ENCODE peak calls at places on chromosome 5, in six cellular contexts. Y is K562, R is HCT116, S is GM12878, T is HepG2, D is H1. J is an unnamed sample.

GRCh38 chr5:68467791-68468190 is 252.2 kb downstream of the PIK3R1 start:
- DNase-seq in T (no peak), D (no peak), S (no peak), Y (no peak), R (no peak), J (no peak)

GRCh38 chr5:73625905-73626811 is at the start of gene ARHGEF28:
- DNase-seq in Y (no peak), S (no peak), T (peak; percentile 49), D (peak; percentile 72), R (no peak), J (peak; percentile 87)

GRCh38 chr5:67998709-67999251 is 216.8 kb upstream of the PIK3R1 start:
- DNase-seq in R (peak; percentile 64), T (no peak), Y (no peak), D (no peak), S (no peak), J (peak; percentile 36)

GRCh38 chr5:111337133-111337532 is 112.9 kb downstream of the CAMK4 start:
- DNase-seq in Y (no peak), R (no peak), D (no peak), T (no peak), S (peak; percentile 26), J (no peak)

GRCh38 chr5:116378007-116378831 is 196.4 kb downstream of the SEMA6A start:
- DNase-seq in S (no peak), Y (no peak), R (no peak), T (no peak), D (no peak), J (no peak)

GRCh38 chr5:167967494-167968180 is 323.8 kb upstream of the WWC1 start:
- DNase-seq in T (no peak), Y (no peak), R (no peak), D (no peak), S (no peak), J (no peak)

GRCh38 chr5:124289122-124289521 is 457.3 kb downstream of the ZNF608 start:
- DNase-seq in Y (no peak), R (no peak), S (no peak), D (no peak), T (no peak), J (no peak)

GRCh38 chr5:128566170-128566569 is 28.1 kb upstream of the FBN2 start:
- DNase-seq in S (no peak), T (no peak), D (no peak), Y (no peak), R (no peak), J (no peak)

GRCh38 chr5:127666043-127666716 is 17.3 kb downstream of the CTXN3 start:
- DNase-seq in R (no peak), D (no peak), S (no peak), T (no peak), Y (no peak), J (no peak)

GRCh38 chr5:96699186-96699820 is 37.1 kb downstream of the CAST start:
- DNase-seq in D (no peak), S (no peak), R (no peak), T (no peak), Y (peak; percentile 69), J (no peak)

GRCh38 chr5:173263566-173263965 is 28.6 kb upstream of the NKX2-5 start:
- DNase-seq in T (no peak), R (no peak), S (no peak), D (no peak), Y (no peak), J (no peak)

GRCh38 chr5:173256800-173257199 is 21.8 kb upstream of the NKX2-5 start:
- DNase-seq in R (no peak), S (no peak), Y (no peak), T (no peak), D (no peak), J (no peak)

GRCh38 chr5:173258466-173258865 is 23.5 kb upstream of the NKX2-5 start:
- DNase-seq in S (no peak), D (no peak), R (no peak), Y (no peak), T (no peak), J (no peak)
- TF ChIP-seq JUND in S (no peak), D (no peak), R (no peak), Y (no peak), T (no peak), J (no peak)

GRCh38 chr5:16521561-16522090 is 56.0 kb upstream of the ZNF622 start:
- DNase-seq in T (peak; percentile 41), R (no peak), S (no peak), Y (no peak), D (no peak), J (no peak)
- TF ChIP-seq JUND in T (no peak), R (no peak), S (no peak), Y (no peak), D (no peak), J (no peak)

GRCh38 chr5:53164478-53165165 is 55.1 kb upstream of the MOCS2 start:
- DNase-seq in R (no peak), T (peak; percentile 23), S (no peak), D (no peak), Y (no peak), J (no peak)

GRCh38 chr5:53169933-53170332 is 60.4 kb upstream of the MOCS2 start:
- DNase-seq in S (no peak), T (no peak), Y (no peak), D (no peak), R (no peak), J (no peak)

GRCh38 chr5:53166101-53166500 is 56.5 kb upstream of the MOCS2 start:
- DNase-seq in D (no peak), S (no peak), R (no peak), Y (no peak), T (no peak), J (no peak)

GRCh38 chr5:53170748-53171349 is 61.3 kb upstream of the MOCS2 start:
- DNase-seq in R (peak; percentile 32), S (no peak), D (no peak), T (peak; percentile 23), Y (peak; percentile 24), J (peak; percentile 67)

DNA sequence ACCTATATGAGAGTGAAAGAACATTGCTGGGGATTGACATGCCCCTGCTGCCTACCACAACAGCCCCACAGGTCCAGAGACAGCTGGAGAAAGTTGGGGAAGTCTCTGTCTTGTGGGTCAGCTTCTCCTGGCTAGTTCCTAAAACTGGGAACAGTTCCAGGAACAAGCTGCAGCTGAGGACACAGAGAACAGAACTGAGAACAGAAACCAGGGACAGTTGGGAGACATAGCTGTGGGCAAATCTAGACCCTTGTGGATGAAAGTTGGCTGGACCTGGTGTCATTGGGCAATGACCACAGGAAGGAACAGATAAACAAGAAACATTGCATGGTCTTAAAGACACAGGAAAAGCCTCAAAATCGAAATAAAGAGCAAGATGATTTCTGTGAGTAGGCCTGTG is 58.3 kb upstream of the MOCS2 start:
- DNase-seq in T (no peak), Y (no peak), S (no peak), D (no peak), R (no peak), J (no peak)
- TF ChIP-seq JUND in T (no peak), Y (no peak), S (no peak), D (no peak), R (no peak), J (no peak)

GRCh38 chr5:14357441-14357840 is 214.3 kb downstream of the TRIO start:
- DNase-seq in Y (no peak), S (no peak), D (peak; percentile 52), R (no peak), T (no peak), J (no peak)

GRCh38 chr5:14357861-14358260 is 214.7 kb downstream of the TRIO start:
- DNase-seq in D (peak; percentile 75), S (no peak), T (no peak), Y (no peak), R (no peak), J (no peak)

GRCh38 chr5:14356305-14356704 is 213.2 kb downstream of the TRIO start:
- DNase-seq in D (no peak), R (no peak), T (no peak), Y (no peak), S (no peak), J (no peak)

GRCh38 chr5:14359069-14360043 is 216.2 kb downstream of the TRIO start:
- DNase-seq in R (no peak), Y (no peak), S (no peak), T (no peak), D (no peak), J (no peak)

GRCh38 chr5:14358536-14358935 is 215.4 kb downstream of the TRIO start:
- DNase-seq in D (no peak), S (no peak), Y (no peak), R (no peak), T (no peak), J (no peak)
- TF ChIP-seq JUND in D (no peak), S (no peak), Y (no peak), R (no peak), T (no peak), J (no peak)

GRCh38 chr5:135473956-135474670 is 22.0 kb upstream of the TIFAB start:
- DNase-seq in R (no peak), S (no peak), D (no peak), Y (no peak), T (no peak), J (no peak)

GRCh38 chr5:135481387-135481786 is 29.2 kb upstream of the TIFAB start:
- DNase-seq in Y (peak; percentile 54), R (no peak), D (no peak), S (no peak), T (no peak), J (no peak)

GRCh38 chr5:135478938-135479337 is 26.8 kb upstream of the TIFAB start:
- DNase-seq in S (no peak), T (no peak), Y (peak; percentile 38), D (no peak), R (no peak), J (no peak)

GRCh38 chr5:135477594-135477993 is 25.4 kb upstream of the TIFAB start:
- DNase-seq in Y (no peak), R (no peak), T (no peak), S (no peak), D (no peak), J (no peak)

GRCh38 chr5:135476615-135477493 is 24.7 kb upstream of the TIFAB start:
- DNase-seq in S (no peak), R (no peak), D (no peak), T (no peak), Y (peak; percentile 84), J (no peak)
- TF ChIP-seq JUND in S (no peak), R (no peak), D (no peak), T (no peak), Y (no peak), J (no peak)

DNA sequence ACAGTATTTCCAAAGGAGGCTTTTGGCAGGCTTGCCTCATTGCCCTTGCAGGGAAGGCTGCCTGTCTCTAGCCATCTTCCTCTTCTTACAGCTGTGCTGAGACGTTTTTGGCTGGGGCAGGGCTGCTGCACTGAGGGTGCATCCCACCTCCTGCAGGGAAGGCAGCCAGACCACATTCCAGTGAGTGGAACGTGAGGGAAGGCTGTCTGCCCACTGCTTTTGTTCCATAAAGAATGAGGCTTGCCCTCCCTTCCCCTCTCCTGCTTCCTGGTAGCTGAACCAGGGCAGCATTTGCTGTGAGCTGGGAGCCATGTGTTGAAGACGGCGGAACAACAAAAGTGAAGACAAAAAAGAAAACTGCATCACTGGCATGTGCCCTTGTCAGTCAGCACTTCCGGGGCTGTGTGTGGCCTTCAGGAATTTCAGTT is 16.8 kb downstream of the MGAT1 start:
- DNase-seq in S (no peak), Y (no peak), R (no peak), T (no peak), D (peak; percentile 85), J (peak; percentile 68)
- TF ChIP-seq JUND in S (no peak), Y (no peak), R (no peak), T (no peak), D (no peak), J (no peak)

GRCh38 chr5:176773408-176774035 is 36.8 kb upstream of the UNC5A start:
- DNase-seq in Y (no peak), R (no peak), S (no peak), D (peak; percentile 35), T (no peak), J (no peak)
- TF ChIP-seq JUND in Y (no peak), R (no peak), S (no peak), D (no peak), T (no peak), J (no peak)

J was measured in T47D.